ENCODE peak calls at places on chromosomes 13 and 19, in four cellular contexts. One of them, this sample, is unnamed.

GRCh38 chr19:12837225-12837624 is 1.1 kb upstream of the MAST1 start:
- DNase-seq in transverse colon: no peak
- DNase-seq in suprapubic skin: no peak
- DNase-seq in GM23338: peak; percentile 24
- DNase-seq in this sample: no peak

GRCh38 chr13:99314640-99315176 is 7.5 kb upstream of the GPR183 start:
- DNase-seq in GM23338: no peak
- DNase-seq in transverse colon: no peak
- DNase-seq in suprapubic skin: no peak
- DNase-seq in this sample: no peak

GRCh38 chr19:19061491-19061890 is 2.3 kb upstream of the SLC25A42 start:
- DNase-seq in transverse colon: no peak
- DNase-seq in suprapubic skin: no peak
- DNase-seq in GM23338: no peak
- DNase-seq in this sample: no peak

GRCh38 chr19:53424968-53425597 is 6.7 kb upstream of the ZNF761 start:
- DNase-seq in transverse colon: peak; percentile 71
- DNase-seq in suprapubic skin: peak; percentile 86
- DNase-seq in GM23338: peak; percentile 94
- DNase-seq in this sample: peak; percentile 89

GRCh38 chr19:48858984-48859710 is 9.3 kb downstream of the PLEKHA4 start:
- DNase-seq in suprapubic skin: no peak
- DNase-seq in transverse colon: peak; percentile 60
- DNase-seq in GM23338: peak; percentile 87
- DNase-seq in this sample: no peak

GRCh38 chr13:64158910-64159309 is 2743.3 kb upstream of the PCDH20 start:
- DNase-seq in GM23338: no peak
- DNase-seq in transverse colon: no peak
- DNase-seq in suprapubic skin: no peak
- DNase-seq in this sample: no peak

GRCh38 chr13:93505104-93505952 is 278.7 kb downstream of the GPC6 start:
- DNase-seq in GM23338: no peak
- DNase-seq in transverse colon: no peak
- DNase-seq in suprapubic skin: no peak
- DNase-seq in this sample: no peak

GRCh38 chr19:43620061-43621001 is 902 bp upstream of the ZNF428 start:
- DNase-seq in GM23338: no peak
- DNase-seq in suprapubic skin: no peak
- DNase-seq in transverse colon: no peak
- DNase-seq in this sample: no peak

GRCh38 chr19:38661996-38662395 is 14.5 kb downstream of the ACTN4 start:
- DNase-seq in suprapubic skin: no peak
- DNase-seq in GM23338: no peak
- DNase-seq in transverse colon: peak; percentile 55
- DNase-seq in this sample: no peak
- TF ChIP-seq POLR2AphosphoS5 in suprapubic skin: peak; percentile 12
- TF ChIP-seq POLR2AphosphoS5 in GM23338: no peak
- TF ChIP-seq POLR2AphosphoS5 in transverse colon: peak; percentile 59
- TF ChIP-seq POLR2AphosphoS5 in this sample: no peak

GRCh38 chr19:50910722-50911121 is 473 bp downstream of the KLK4 start:
- DNase-seq in GM23338: no peak
- DNase-seq in transverse colon: no peak
- DNase-seq in suprapubic skin: no peak
- DNase-seq in this sample: no peak

GRCh38 chr19:50908311-50908710 is 2.9 kb downstream of the KLK4 start:
- DNase-seq in transverse colon: no peak
- DNase-seq in suprapubic skin: no peak
- DNase-seq in GM23338: no peak
- DNase-seq in this sample: no peak

GRCh38 chr19:50912102-50912599 is 956 bp upstream of the KLK4 start:
- DNase-seq in transverse colon: no peak
- DNase-seq in suprapubic skin: no peak
- DNase-seq in GM23338: peak; percentile 49
- DNase-seq in this sample: no peak

GRCh38 chr19:50911206-50912101 is at the start of gene KLK4:
- DNase-seq in transverse colon: no peak
- DNase-seq in suprapubic skin: no peak
- DNase-seq in GM23338: no peak
- DNase-seq in this sample: no peak

GRCh38 chr19:50909240-50910070 is 1.7 kb downstream of the KLK4 start:
- DNase-seq in suprapubic skin: no peak
- DNase-seq in transverse colon: peak; percentile 84
- DNase-seq in GM23338: peak; percentile 99
- DNase-seq in this sample: no peak
- H3K4me3 ChIP-seq in suprapubic skin: peak overlapping the region; percentile 2
- H3K4me3 ChIP-seq in transverse colon: no peak overlapping the region
- H3K4me3 ChIP-seq in GM23338: peak overlapping the region; percentile 80
- H3K4me3 ChIP-seq in this sample: no peak overlapping the region

GRCh38 chr19:10835089-10835753 is 791 bp downstream of the TMED1 start:
- DNase-seq in GM23338: no peak
- DNase-seq in suprapubic skin: no peak
- DNase-seq in transverse colon: no peak
- DNase-seq in this sample: peak; percentile 95
- TF ChIP-seq POLR2AphosphoS5 in GM23338: no peak
- TF ChIP-seq POLR2AphosphoS5 in suprapubic skin: no peak
- TF ChIP-seq POLR2AphosphoS5 in transverse colon: peak; percentile 48
- TF ChIP-seq POLR2AphosphoS5 in this sample: no peak

DNA sequence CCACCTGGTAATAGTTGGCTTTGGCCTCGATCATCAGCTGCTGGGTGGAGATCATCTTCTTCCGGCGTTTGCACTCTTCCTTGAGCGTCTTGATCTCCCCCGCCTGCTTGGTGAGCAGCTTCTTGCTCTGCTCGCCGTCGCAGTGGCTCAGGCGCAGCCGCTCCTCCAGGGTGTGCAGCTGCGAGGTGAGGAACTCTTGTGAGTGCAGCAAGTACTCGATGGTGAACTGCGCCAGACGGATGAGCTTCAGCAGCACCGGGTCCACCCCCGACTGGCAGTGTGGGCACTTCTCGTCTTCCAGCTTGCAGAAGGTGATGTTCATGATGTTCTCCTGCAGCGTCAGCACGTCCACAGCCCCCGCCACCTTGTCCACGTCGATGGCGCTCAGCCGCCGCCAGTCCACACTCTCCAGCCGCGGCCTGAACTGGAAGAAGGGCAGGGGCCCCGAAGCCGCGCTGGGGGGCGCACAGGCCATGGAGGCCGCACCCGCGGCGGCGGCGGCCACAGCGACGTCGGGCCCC is 3.2 kb downstream of the DZIP1 start:
- DNase-seq in GM23338: peak; percentile 70
- DNase-seq in suprapubic skin: no peak
- DNase-seq in transverse colon: peak; percentile 10
- DNase-seq in this sample: no peak
- H3K4me3 ChIP-seq in GM23338: peak overlapping the region; percentile 80
- H3K4me3 ChIP-seq in suprapubic skin: peak overlapping the region; percentile 40
- H3K4me3 ChIP-seq in transverse colon: peak overlapping the region; percentile 22
- H3K4me3 ChIP-seq in this sample: peak overlapping the region; percentile 44

GRCh38 chr13:52600666-52601065 is 41.6 kb upstream of the HNRNPA1L2 start:
- DNase-seq in suprapubic skin: no peak
- DNase-seq in GM23338: no peak
- DNase-seq in transverse colon: no peak
- DNase-seq in this sample: no peak

GRCh38 chr13:52597676-52598075 is 44.6 kb upstream of the HNRNPA1L2 start:
- DNase-seq in transverse colon: no peak
- DNase-seq in suprapubic skin: no peak
- DNase-seq in GM23338: no peak
- DNase-seq in this sample: no peak

GRCh38 chr13:52599037-52599852 is 43.0 kb upstream of the HNRNPA1L2 start:
- DNase-seq in suprapubic skin: no peak
- DNase-seq in GM23338: no peak
- DNase-seq in transverse colon: no peak
- DNase-seq in this sample: no peak

GRCh38 chr13:52599853-52600603 is 42.2 kb upstream of the HNRNPA1L2 start:
- DNase-seq in transverse colon: peak; percentile 24
- DNase-seq in suprapubic skin: no peak
- DNase-seq in GM23338: peak; percentile 75
- DNase-seq in this sample: no peak
- TF ChIP-seq POLR2AphosphoS5 in transverse colon: no peak
- TF ChIP-seq POLR2AphosphoS5 in suprapubic skin: no peak
- TF ChIP-seq POLR2AphosphoS5 in GM23338: peak; percentile 57
- TF ChIP-seq POLR2AphosphoS5 in this sample: no peak

GRCh38 chr19:10009269-10009665 is 1.0 kb downstream of the COL5A3 start:
- DNase-seq in transverse colon: peak; percentile 59
- DNase-seq in GM23338: peak; percentile 87
- DNase-seq in suprapubic skin: no peak
- DNase-seq in this sample: no peak
- H3K4me3 ChIP-seq in transverse colon: peak overlapping the region; percentile 12
- H3K4me3 ChIP-seq in GM23338: peak overlapping the region; percentile 56
- H3K4me3 ChIP-seq in suprapubic skin: peak overlapping the region; percentile 55
- H3K4me3 ChIP-seq in this sample: peak overlapping the region; percentile 49

GRCh38 chr19:4256563-4256962 is 9.7 kb downstream of the YJU2 start:
- DNase-seq in suprapubic skin: no peak
- DNase-seq in transverse colon: no peak
- DNase-seq in GM23338: peak; percentile 60
- DNase-seq in this sample: no peak
- TF ChIP-seq POLR2AphosphoS5 in suprapubic skin: no peak
- TF ChIP-seq POLR2AphosphoS5 in transverse colon: no peak
- TF ChIP-seq POLR2AphosphoS5 in GM23338: no peak
- TF ChIP-seq POLR2AphosphoS5 in this sample: no peak

GRCh38 chr19:54792814-54793213 is 10.6 kb upstream of the KIR2DL4 start:
- DNase-seq in GM23338: no peak
- DNase-seq in suprapubic skin: no peak
- DNase-seq in transverse colon: no peak
- DNase-seq in this sample: no peak

GRCh38 chr19:54791476-54791875 is 11.9 kb upstream of the KIR2DL4 start:
- DNase-seq in transverse colon: no peak
- DNase-seq in GM23338: no peak
- DNase-seq in suprapubic skin: no peak
- DNase-seq in this sample: no peak

GRCh38 chr19:54795763-54796162 is 7.6 kb upstream of the KIR2DL4 start:
- DNase-seq in GM23338: no peak
- DNase-seq in transverse colon: no peak
- DNase-seq in suprapubic skin: no peak
- DNase-seq in this sample: no peak

DNA sequence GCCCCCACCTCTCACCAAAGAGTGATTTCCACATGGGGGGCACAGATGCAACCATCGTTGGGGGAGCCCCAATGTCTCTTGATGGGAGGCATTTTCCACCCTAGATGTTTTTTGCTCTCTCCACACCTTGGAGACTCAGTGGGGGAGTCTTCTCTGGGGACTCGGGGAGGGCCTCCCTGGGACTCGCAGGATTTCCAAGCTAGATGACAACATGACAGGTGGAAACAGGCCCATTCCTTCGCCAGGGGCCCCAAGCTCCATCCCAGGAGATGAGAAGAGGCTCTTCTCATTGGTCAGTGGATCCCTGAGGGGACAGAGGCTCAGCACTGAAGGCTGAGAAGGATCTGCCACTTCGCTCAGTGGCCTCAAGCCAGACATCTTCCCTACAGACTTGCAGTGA is 12.7 kb upstream of the KIR2DL4 start:
- DNase-seq in suprapubic skin: no peak
- DNase-seq in transverse colon: no peak
- DNase-seq in GM23338: no peak
- DNase-seq in this sample: peak; percentile 70
- H3K4me3 ChIP-seq in suprapubic skin: no peak overlapping the region
- H3K4me3 ChIP-seq in transverse colon: no peak overlapping the region
- H3K4me3 ChIP-seq in GM23338: no peak overlapping the region
- H3K4me3 ChIP-seq in this sample: no peak overlapping the region